ENCODE peak calls at places on chromosomes 12 and 14, in four cellular contexts. One of them, this sample, is unnamed.

GRCh38 chr12:26857465-26858176 is 24.6 kb upstream of the ITPR2 start:
- DNase-seq in Caco-2: no peak
- DNase-seq in D341Med: no peak
- DNase-seq in amniotic stem cell: no peak
- DNase-seq in this sample: no peak

GRCh38 chr12:31536672-31537071 is 54.3 kb downstream of the DENND5B start:
- DNase-seq in amniotic stem cell: no peak
- DNase-seq in Caco-2: no peak
- DNase-seq in D341Med: no peak
- DNase-seq in this sample: no peak

GRCh38 chr12:82800185-82800584 is 113.5 kb downstream of the TMTC2 start:
- DNase-seq in amniotic stem cell: no peak
- DNase-seq in Caco-2: no peak
- DNase-seq in D341Med: no peak
- DNase-seq in this sample: no peak

GRCh38 chr12:2582631-2583616 is 211.8 kb upstream of the FKBP4 start:
- DNase-seq in Caco-2: peak
- DNase-seq in amniotic stem cell: peak
- DNase-seq in D341Med: peak
- DNase-seq in this sample: peak

GRCh38 chr12:60120199-60120598 is 524.4 kb downstream of the SLC16A7 start:
- DNase-seq in amniotic stem cell: no peak
- DNase-seq in D341Med: no peak
- DNase-seq in Caco-2: no peak
- DNase-seq in this sample: no peak

GRCh38 chr12:115000038-115000437 is 316.1 kb upstream of the TBX3 start:
- DNase-seq in amniotic stem cell: no peak
- DNase-seq in Caco-2: peak
- DNase-seq in D341Med: no peak
- DNase-seq in this sample: peak

GRCh38 chr14:96109956-96110355 is 70.8 kb downstream of the C14orf132 start:
- DNase-seq in amniotic stem cell: no peak
- DNase-seq in Caco-2: no peak
- DNase-seq in D341Med: no peak
- DNase-seq in this sample: no peak

GRCh38 chr14:24113801-24114535 is 609 bp upstream of the DCAF11 start:
- DNase-seq in D341Med: peak
- DNase-seq in Caco-2: peak
- DNase-seq in amniotic stem cell: peak
- DNase-seq in this sample: peak

GRCh38 chr12:109346920-109347319 is 780 bp upstream of the MYO1H start:
- DNase-seq in D341Med: no peak
- DNase-seq in Caco-2: no peak
- DNase-seq in amniotic stem cell: no peak
- DNase-seq in this sample: no peak

GRCh38 chr12:19234991-19235876 is 105.7 kb downstream of the PLEKHA5 start:
- DNase-seq in Caco-2: no peak
- DNase-seq in D341Med: no peak
- DNase-seq in amniotic stem cell: no peak
- DNase-seq in this sample: no peak

GRCh38 chr12:108457006-108457733 is 57.9 kb upstream of the FICD start:
- DNase-seq in Caco-2: peak
- DNase-seq in D341Med: peak
- DNase-seq in amniotic stem cell: peak
- DNase-seq in this sample: peak

GRCh38 chr14:105486333-105486973 is at the start of gene CRIP1:
- DNase-seq in Caco-2: no peak
- DNase-seq in D341Med: no peak
- DNase-seq in amniotic stem cell: no peak
- DNase-seq in this sample: no peak

GRCh38 chr12:64747681-64748080 is 11.5 kb downstream of the GNS start:
- DNase-seq in D341Med: no peak
- DNase-seq in Caco-2: no peak
- DNase-seq in amniotic stem cell: no peak
- DNase-seq in this sample: no peak

GRCh38 chr14:25009891-25010290 is 40.1 kb downstream of the STXBP6 start:
- DNase-seq in amniotic stem cell: no peak
- DNase-seq in D341Med: no peak
- DNase-seq in Caco-2: peak
- DNase-seq in this sample: no peak

GRCh38 chr12:6567112-6567680 is 895 bp downstream of the NOP2 start:
- DNase-seq in Caco-2: no peak
- DNase-seq in amniotic stem cell: no peak
- DNase-seq in D341Med: no peak
- DNase-seq in this sample: no peak

GRCh38 chr14:104970231-104971068 is 7.7 kb downstream of the AHNAK2 start:
- DNase-seq in amniotic stem cell: peak
- DNase-seq in D341Med: no peak
- DNase-seq in Caco-2: no peak
- DNase-seq in this sample: peak

GRCh38 chr14:94288610-94289465 is 4.2 kb downstream of the SERPINA10 start:
- DNase-seq in amniotic stem cell: no peak
- DNase-seq in Caco-2: no peak
- DNase-seq in D341Med: no peak
- DNase-seq in this sample: no peak

GRCh38 chr14:87678624-87679023 is 314.4 kb downstream of the GALC start:
- DNase-seq in Caco-2: no peak
- DNase-seq in amniotic stem cell: no peak
- DNase-seq in D341Med: no peak
- DNase-seq in this sample: no peak

GRCh38 chr12:78871566-78871965 is 7.0 kb downstream of the SYT1 start:
- DNase-seq in Caco-2: no peak
- DNase-seq in amniotic stem cell: no peak
- DNase-seq in D341Med: no peak
- DNase-seq in this sample: no peak

GRCh38 chr12:124233846-124234620 is 60.9 kb upstream of the RFLNA start:
- DNase-seq in amniotic stem cell: peak
- DNase-seq in Caco-2: no peak
- DNase-seq in D341Med: no peak
- DNase-seq in this sample: no peak

GRCh38 chr12:73384592-73384991 is 1112.4 kb downstream of the TRHDE start:
- DNase-seq in amniotic stem cell: no peak
- DNase-seq in Caco-2: no peak
- DNase-seq in D341Med: no peak
- DNase-seq in this sample: no peak

GRCh38 chr12:53078425-53079225 is 565 bp downstream of the SPRYD3 start:
- DNase-seq in amniotic stem cell: no peak
- DNase-seq in Caco-2: no peak
- DNase-seq in D341Med: no peak
- DNase-seq in this sample: no peak